ENCODE peak calls at places on chromosomes 2 and 18, in nine cellular contexts. A, U, O, Z, E, K, V, F and T are unnamed samples.

GRCh38 chr18:72530622-72531021 is 13.5 kb downstream of the CBLN2 start:
- DNase-seq in A (no peak), U (no peak), O (no peak), Z (no peak), E (no peak), K (no peak), V (no peak), F (no peak), T (no peak)

GRCh38 chr2:190871539-190871938 is 9.1 kb upstream of the GLS start:
- DNase-seq in A (no peak), U (no peak), O (no peak), Z (no peak), E (no peak), K (no peak), V (no peak), F (no peak), T (no peak)

GRCh38 chr2:215678094-215678493 is 242.2 kb upstream of the FN1 start:
- DNase-seq in A (no peak), U (no peak), O (no peak), Z (no peak), E (no peak), K (no peak), V (no peak), F (no peak), T (no peak)

GRCh38 chr2:164816046-164816445 is 25.6 kb downstream of the COBLL1 start:
- DNase-seq in A (no peak), U (no peak), O (no peak), Z (no peak), E (no peak), K (no peak), V (no peak), F (no peak), T (no peak)

GRCh38 chr2:222358876-222359275 is 60.1 kb upstream of the PAX3 start:
- DNase-seq in A (no peak), U (no peak), O (no peak), Z (no peak), E (no peak), K (peak), V (no peak), F (no peak), T (no peak)

GRCh38 chr2:15122915-15123314 is 438.2 kb downstream of the NBAS start:
- DNase-seq in A (no peak), U (no peak), O (no peak), Z (no peak), E (no peak), K (no peak), V (no peak), F (no peak), T (no peak)

GRCh38 chr2:152585830-152586484 is 131.3 kb downstream of the PRPF40A start:
- DNase-seq in A (peak), U (no peak), O (no peak), Z (no peak), E (no peak), K (no peak), V (no peak), F (no peak), T (no peak)

GRCh38 chr2:46171441-46171953 is 125.7 kb upstream of the EPAS1 start:
- DNase-seq in A (no peak), U (peak), O (no peak), Z (no peak), E (no peak), K (no peak), V (no peak), F (no peak), T (no peak)